ENCODE peak calls at places on chromosome 4, in eight cellular contexts. One of them, this sample, is unnamed.

GRCh38 chr4:42398448-42399355 is 1.4 kb downstream of the SHISA3 start:
- DNase-seq in RWPE2: no peak
- DNase-seq in esophagus squamous epithelium: no peak
- DNase-seq in astrocyte of the spinal cord: peak
- DNase-seq in activated CD8-positive, alpha-beta memory T cell treated with anti-CD3 and anti-CD28 coated beads, Interleukin-2, amount 50 U/mL, for 4 hours: no peak
- DNase-seq in EL: no peak
- DNase-seq in lower leg skin: no peak
- DNase-seq in neural crest cell: peak
- DNase-seq in this sample: no peak

GRCh38 chr4:52574036-52574435 is 85.1 kb downstream of the USP46 start:
- DNase-seq in RWPE2: no peak
- DNase-seq in esophagus squamous epithelium: no peak
- DNase-seq in astrocyte of the spinal cord: no peak
- DNase-seq in activated CD8-positive, alpha-beta memory T cell treated with anti-CD3 and anti-CD28 coated beads, Interleukin-2, amount 50 U/mL, for 4 hours: no peak
- DNase-seq in EL: peak
- DNase-seq in lower leg skin: no peak
- DNase-seq in neural crest cell: no peak
- DNase-seq in this sample: peak

GRCh38 chr4:127124919-127125318 is 507.8 kb upstream of the INTU start:
- DNase-seq in RWPE2: no peak
- DNase-seq in esophagus squamous epithelium: no peak
- DNase-seq in astrocyte of the spinal cord: peak
- DNase-seq in activated CD8-positive, alpha-beta memory T cell treated with anti-CD3 and anti-CD28 coated beads, Interleukin-2, amount 50 U/mL, for 4 hours: no peak
- DNase-seq in EL: no peak
- DNase-seq in lower leg skin: no peak
- DNase-seq in neural crest cell: no peak
- DNase-seq in this sample: peak

GRCh38 chr4:138275946-138276621 is 33.9 kb upstream of the SLC7A11 start:
- DNase-seq in RWPE2: no peak
- DNase-seq in esophagus squamous epithelium: no peak
- DNase-seq in astrocyte of the spinal cord: peak
- DNase-seq in activated CD8-positive, alpha-beta memory T cell treated with anti-CD3 and anti-CD28 coated beads, Interleukin-2, amount 50 U/mL, for 4 hours: no peak
- DNase-seq in EL: peak
- DNase-seq in lower leg skin: no peak
- DNase-seq in neural crest cell: no peak
- DNase-seq in this sample: peak

GRCh38 chr4:137851435-137851834 is 319.1 kb upstream of the PCDH18 start:
- DNase-seq in RWPE2: no peak
- DNase-seq in esophagus squamous epithelium: no peak
- DNase-seq in astrocyte of the spinal cord: no peak
- DNase-seq in activated CD8-positive, alpha-beta memory T cell treated with anti-CD3 and anti-CD28 coated beads, Interleukin-2, amount 50 U/mL, for 4 hours: no peak
- DNase-seq in EL: no peak
- DNase-seq in lower leg skin: no peak
- DNase-seq in neural crest cell: no peak
- DNase-seq in this sample: no peak

GRCh38 chr4:148415500-148415899 is 26.7 kb downstream of the NR3C2 start:
- DNase-seq in RWPE2: no peak
- DNase-seq in esophagus squamous epithelium: no peak
- DNase-seq in astrocyte of the spinal cord: peak
- DNase-seq in activated CD8-positive, alpha-beta memory T cell treated with anti-CD3 and anti-CD28 coated beads, Interleukin-2, amount 50 U/mL, for 4 hours: no peak
- DNase-seq in EL: no peak
- DNase-seq in lower leg skin: no peak
- DNase-seq in neural crest cell: no peak
- DNase-seq in this sample: no peak

GRCh38 chr4:94635172-94635571 is 122.6 kb upstream of the BMPR1B start:
- DNase-seq in RWPE2: no peak
- DNase-seq in esophagus squamous epithelium: no peak
- DNase-seq in astrocyte of the spinal cord: no peak
- DNase-seq in activated CD8-positive, alpha-beta memory T cell treated with anti-CD3 and anti-CD28 coated beads, Interleukin-2, amount 50 U/mL, for 4 hours: no peak
- DNase-seq in EL: peak
- DNase-seq in lower leg skin: no peak
- DNase-seq in neural crest cell: no peak
- DNase-seq in this sample: peak

GRCh38 chr4:187606581-187606980 is 389.0 kb upstream of the ZFP42 start:
- DNase-seq in RWPE2: no peak
- DNase-seq in esophagus squamous epithelium: no peak
- DNase-seq in astrocyte of the spinal cord: peak
- DNase-seq in activated CD8-positive, alpha-beta memory T cell treated with anti-CD3 and anti-CD28 coated beads, Interleukin-2, amount 50 U/mL, for 4 hours: no peak
- DNase-seq in EL: peak
- DNase-seq in lower leg skin: no peak
- DNase-seq in neural crest cell: peak
- DNase-seq in this sample: peak

GRCh38 chr4:177596035-177596434 is 153.8 kb upstream of the AGA start:
- DNase-seq in RWPE2: peak
- DNase-seq in esophagus squamous epithelium: no peak
- DNase-seq in astrocyte of the spinal cord: peak
- DNase-seq in activated CD8-positive, alpha-beta memory T cell treated with anti-CD3 and anti-CD28 coated beads, Interleukin-2, amount 50 U/mL, for 4 hours: no peak
- DNase-seq in EL: peak
- DNase-seq in lower leg skin: peak
- DNase-seq in neural crest cell: no peak
- DNase-seq in this sample: peak

GRCh38 chr4:84971319-84971932 is 4.9 kb upstream of the WDFY3 start:
- DNase-seq in RWPE2: no peak
- DNase-seq in esophagus squamous epithelium: no peak
- DNase-seq in astrocyte of the spinal cord: peak
- DNase-seq in activated CD8-positive, alpha-beta memory T cell treated with anti-CD3 and anti-CD28 coated beads, Interleukin-2, amount 50 U/mL, for 4 hours: no peak
- DNase-seq in EL: peak
- DNase-seq in lower leg skin: no peak
- DNase-seq in neural crest cell: no peak
- DNase-seq in this sample: peak

GRCh38 chr4:1192091-1192492 is 19.7 kb upstream of the SPON2 start:
- DNase-seq in RWPE2: peak
- DNase-seq in esophagus squamous epithelium: no peak
- DNase-seq in astrocyte of the spinal cord: peak
- DNase-seq in activated CD8-positive, alpha-beta memory T cell treated with anti-CD3 and anti-CD28 coated beads, Interleukin-2, amount 50 U/mL, for 4 hours: no peak
- DNase-seq in EL: peak
- DNase-seq in lower leg skin: peak
- DNase-seq in neural crest cell: no peak
- DNase-seq in this sample: peak

GRCh38 chr4:88697113-88697512 is 516 bp downstream of the NAP1L5 start:
- DNase-seq in RWPE2: no peak
- DNase-seq in esophagus squamous epithelium: no peak
- DNase-seq in astrocyte of the spinal cord: peak
- DNase-seq in activated CD8-positive, alpha-beta memory T cell treated with anti-CD3 and anti-CD28 coated beads, Interleukin-2, amount 50 U/mL, for 4 hours: peak
- DNase-seq in EL: peak
- DNase-seq in lower leg skin: no peak
- DNase-seq in neural crest cell: no peak
- DNase-seq in this sample: peak

GRCh38 chr4:15852524-15852923 is 74.4 kb downstream of the CD38 start:
- DNase-seq in RWPE2: no peak
- DNase-seq in esophagus squamous epithelium: no peak
- DNase-seq in astrocyte of the spinal cord: no peak
- DNase-seq in activated CD8-positive, alpha-beta memory T cell treated with anti-CD3 and anti-CD28 coated beads, Interleukin-2, amount 50 U/mL, for 4 hours: no peak
- DNase-seq in EL: no peak
- DNase-seq in lower leg skin: no peak
- DNase-seq in neural crest cell: no peak
- DNase-seq in this sample: no peak

GRCh38 chr4:157143365-157143764 is 67.4 kb downstream of the GLRB start:
- DNase-seq in RWPE2: no peak
- DNase-seq in esophagus squamous epithelium: no peak
- DNase-seq in astrocyte of the spinal cord: no peak
- DNase-seq in activated CD8-positive, alpha-beta memory T cell treated with anti-CD3 and anti-CD28 coated beads, Interleukin-2, amount 50 U/mL, for 4 hours: no peak
- DNase-seq in EL: no peak
- DNase-seq in lower leg skin: no peak
- DNase-seq in neural crest cell: no peak
- DNase-seq in this sample: peak

GRCh38 chr4:109631709-109632108 is 71.5 kb downstream of the CASP6 start:
- DNase-seq in RWPE2: no peak
- DNase-seq in esophagus squamous epithelium: no peak
- DNase-seq in astrocyte of the spinal cord: no peak
- DNase-seq in activated CD8-positive, alpha-beta memory T cell treated with anti-CD3 and anti-CD28 coated beads, Interleukin-2, amount 50 U/mL, for 4 hours: no peak
- DNase-seq in EL: no peak
- DNase-seq in lower leg skin: no peak
- DNase-seq in neural crest cell: no peak
- DNase-seq in this sample: no peak

GRCh38 chr4:4687935-4688727 is 146.3 kb upstream of the STX18 start:
- DNase-seq in RWPE2: no peak
- DNase-seq in esophagus squamous epithelium: no peak
- DNase-seq in astrocyte of the spinal cord: no peak
- DNase-seq in activated CD8-positive, alpha-beta memory T cell treated with anti-CD3 and anti-CD28 coated beads, Interleukin-2, amount 50 U/mL, for 4 hours: no peak
- DNase-seq in EL: no peak
- DNase-seq in lower leg skin: no peak
- DNase-seq in neural crest cell: no peak
- DNase-seq in this sample: no peak

GRCh38 chr4:176400816-176401461 is 81.2 kb downstream of the SPCS3 start:
- DNase-seq in RWPE2: no peak
- DNase-seq in esophagus squamous epithelium: no peak
- DNase-seq in astrocyte of the spinal cord: peak
- DNase-seq in activated CD8-positive, alpha-beta memory T cell treated with anti-CD3 and anti-CD28 coated beads, Interleukin-2, amount 50 U/mL, for 4 hours: no peak
- DNase-seq in EL: peak
- DNase-seq in lower leg skin: no peak
- DNase-seq in neural crest cell: no peak
- DNase-seq in this sample: peak

GRCh38 chr4:155578219-155578618 is 88.4 kb upstream of the GUCY1A1 start:
- DNase-seq in RWPE2: no peak
- DNase-seq in esophagus squamous epithelium: no peak
- DNase-seq in astrocyte of the spinal cord: no peak
- DNase-seq in activated CD8-positive, alpha-beta memory T cell treated with anti-CD3 and anti-CD28 coated beads, Interleukin-2, amount 50 U/mL, for 4 hours: no peak
- DNase-seq in EL: no peak
- DNase-seq in lower leg skin: no peak
- DNase-seq in neural crest cell: no peak
- DNase-seq in this sample: no peak

GRCh38 chr4:158169931-158170690 is 2.7 kb downstream of the GASK1B start:
- DNase-seq in RWPE2: no peak
- DNase-seq in esophagus squamous epithelium: no peak
- DNase-seq in astrocyte of the spinal cord: peak
- DNase-seq in activated CD8-positive, alpha-beta memory T cell treated with anti-CD3 and anti-CD28 coated beads, Interleukin-2, amount 50 U/mL, for 4 hours: no peak
- DNase-seq in EL: no peak
- DNase-seq in lower leg skin: no peak
- DNase-seq in neural crest cell: no peak
- DNase-seq in this sample: peak

GRCh38 chr4:24210332-24210902 is 320.6 kb upstream of the PPARGC1A start:
- DNase-seq in RWPE2: peak
- DNase-seq in esophagus squamous epithelium: no peak
- DNase-seq in astrocyte of the spinal cord: peak
- DNase-seq in activated CD8-positive, alpha-beta memory T cell treated with anti-CD3 and anti-CD28 coated beads, Interleukin-2, amount 50 U/mL, for 4 hours: no peak
- DNase-seq in EL: peak
- DNase-seq in lower leg skin: peak
- DNase-seq in neural crest cell: no peak
- DNase-seq in this sample: peak

GRCh38 chr4:80005863-80006262 is 67.2 kb downstream of the ANTXR2 start:
- DNase-seq in RWPE2: no peak
- DNase-seq in esophagus squamous epithelium: no peak
- DNase-seq in astrocyte of the spinal cord: no peak
- DNase-seq in activated CD8-positive, alpha-beta memory T cell treated with anti-CD3 and anti-CD28 coated beads, Interleukin-2, amount 50 U/mL, for 4 hours: no peak
- DNase-seq in EL: peak
- DNase-seq in lower leg skin: no peak
- DNase-seq in neural crest cell: no peak
- DNase-seq in this sample: no peak

GRCh38 chr4:121380448-121381147 is at the start of gene QRFPR:
- DNase-seq in RWPE2: no peak
- DNase-seq in esophagus squamous epithelium: no peak
- DNase-seq in astrocyte of the spinal cord: peak
- DNase-seq in activated CD8-positive, alpha-beta memory T cell treated with anti-CD3 and anti-CD28 coated beads, Interleukin-2, amount 50 U/mL, for 4 hours: no peak
- DNase-seq in EL: peak
- DNase-seq in lower leg skin: no peak
- DNase-seq in neural crest cell: peak
- DNase-seq in this sample: no peak

GRCh38 chr4:3673716-3674478 is 92.3 kb upstream of the ADRA2C start:
- DNase-seq in RWPE2: no peak
- DNase-seq in esophagus squamous epithelium: no peak
- DNase-seq in astrocyte of the spinal cord: no peak
- DNase-seq in activated CD8-positive, alpha-beta memory T cell treated with anti-CD3 and anti-CD28 coated beads, Interleukin-2, amount 50 U/mL, for 4 hours: no peak
- DNase-seq in EL: no peak
- DNase-seq in lower leg skin: no peak
- DNase-seq in neural crest cell: no peak
- DNase-seq in this sample: no peak

GRCh38 chr4:27916432-27917184 is 1056.0 kb downstream of the STIM2 start:
- DNase-seq in RWPE2: no peak
- DNase-seq in esophagus squamous epithelium: no peak
- DNase-seq in astrocyte of the spinal cord: no peak
- DNase-seq in activated CD8-positive, alpha-beta memory T cell treated with anti-CD3 and anti-CD28 coated beads, Interleukin-2, amount 50 U/mL, for 4 hours: no peak
- DNase-seq in EL: no peak
- DNase-seq in lower leg skin: no peak
- DNase-seq in neural crest cell: peak
- DNase-seq in this sample: no peak

GRCh38 chr4:140943486-140943885 is 187.3 kb upstream of the TBC1D9 start:
- DNase-seq in RWPE2: no peak
- DNase-seq in esophagus squamous epithelium: no peak
- DNase-seq in astrocyte of the spinal cord: peak
- DNase-seq in activated CD8-positive, alpha-beta memory T cell treated with anti-CD3 and anti-CD28 coated beads, Interleukin-2, amount 50 U/mL, for 4 hours: no peak
- DNase-seq in EL: peak
- DNase-seq in lower leg skin: no peak
- DNase-seq in neural crest cell: no peak
- DNase-seq in this sample: peak

GRCh38 chr4:124018383-124019317 is 622.1 kb downstream of the SPRY1 start:
- DNase-seq in RWPE2: no peak
- DNase-seq in esophagus squamous epithelium: no peak
- DNase-seq in astrocyte of the spinal cord: peak
- DNase-seq in activated CD8-positive, alpha-beta memory T cell treated with anti-CD3 and anti-CD28 coated beads, Interleukin-2, amount 50 U/mL, for 4 hours: no peak
- DNase-seq in EL: peak
- DNase-seq in lower leg skin: peak
- DNase-seq in neural crest cell: no peak
- DNase-seq in this sample: peak

GRCh38 chr4:185919107-185919506 is 107.1 kb upstream of the SORBS2 start:
- DNase-seq in RWPE2: no peak
- DNase-seq in esophagus squamous epithelium: no peak
- DNase-seq in astrocyte of the spinal cord: no peak
- DNase-seq in activated CD8-positive, alpha-beta memory T cell treated with anti-CD3 and anti-CD28 coated beads, Interleukin-2, amount 50 U/mL, for 4 hours: no peak
- DNase-seq in EL: no peak
- DNase-seq in lower leg skin: no peak
- DNase-seq in neural crest cell: no peak
- DNase-seq in this sample: no peak

GRCh38 chr4:48985602-48985975 is 486 bp upstream of the CWH43 start:
- DNase-seq in RWPE2: no peak
- DNase-seq in esophagus squamous epithelium: no peak
- DNase-seq in astrocyte of the spinal cord: no peak
- DNase-seq in activated CD8-positive, alpha-beta memory T cell treated with anti-CD3 and anti-CD28 coated beads, Interleukin-2, amount 50 U/mL, for 4 hours: no peak
- DNase-seq in EL: no peak
- DNase-seq in lower leg skin: no peak
- DNase-seq in neural crest cell: no peak
- DNase-seq in this sample: no peak

GRCh38 chr4:628821-629635 is 3.7 kb downstream of the PDE6B start:
- DNase-seq in RWPE2: peak
- DNase-seq in esophagus squamous epithelium: no peak
- DNase-seq in astrocyte of the spinal cord: no peak
- DNase-seq in activated CD8-positive, alpha-beta memory T cell treated with anti-CD3 and anti-CD28 coated beads, Interleukin-2, amount 50 U/mL, for 4 hours: no peak
- DNase-seq in EL: no peak
- DNase-seq in lower leg skin: no peak
- DNase-seq in neural crest cell: no peak
- DNase-seq in this sample: no peak

GRCh38 chr4:96025031-96025430 is 185.1 kb downstream of the PDHA2 start:
- DNase-seq in RWPE2: no peak
- DNase-seq in esophagus squamous epithelium: no peak
- DNase-seq in astrocyte of the spinal cord: no peak
- DNase-seq in activated CD8-positive, alpha-beta memory T cell treated with anti-CD3 and anti-CD28 coated beads, Interleukin-2, amount 50 U/mL, for 4 hours: no peak
- DNase-seq in EL: no peak
- DNase-seq in lower leg skin: no peak
- DNase-seq in neural crest cell: no peak
- DNase-seq in this sample: no peak

GRCh38 chr4:168722391-168722790 is 225.5 kb downstream of the PALLD start:
- DNase-seq in RWPE2: no peak
- DNase-seq in esophagus squamous epithelium: no peak
- DNase-seq in astrocyte of the spinal cord: peak
- DNase-seq in activated CD8-positive, alpha-beta memory T cell treated with anti-CD3 and anti-CD28 coated beads, Interleukin-2, amount 50 U/mL, for 4 hours: no peak
- DNase-seq in EL: no peak
- DNase-seq in lower leg skin: no peak
- DNase-seq in neural crest cell: no peak
- DNase-seq in this sample: peak

GRCh38 chr4:41505161-41505653 is 32.8 kb upstream of the LIMCH1 start:
- DNase-seq in RWPE2: no peak
- DNase-seq in esophagus squamous epithelium: no peak
- DNase-seq in astrocyte of the spinal cord: peak
- DNase-seq in activated CD8-positive, alpha-beta memory T cell treated with anti-CD3 and anti-CD28 coated beads, Interleukin-2, amount 50 U/mL, for 4 hours: no peak
- DNase-seq in EL: peak
- DNase-seq in lower leg skin: no peak
- DNase-seq in neural crest cell: no peak
- DNase-seq in this sample: peak

GRCh38 chr4:16767861-16768260 is 130.6 kb downstream of the LDB2 start:
- DNase-seq in RWPE2: no peak
- DNase-seq in esophagus squamous epithelium: no peak
- DNase-seq in astrocyte of the spinal cord: no peak
- DNase-seq in activated CD8-positive, alpha-beta memory T cell treated with anti-CD3 and anti-CD28 coated beads, Interleukin-2, amount 50 U/mL, for 4 hours: no peak
- DNase-seq in EL: no peak
- DNase-seq in lower leg skin: no peak
- DNase-seq in neural crest cell: no peak
- DNase-seq in this sample: no peak

GRCh38 chr4:600850-601515 is 24.4 kb upstream of the PDE6B start:
- DNase-seq in RWPE2: no peak
- DNase-seq in esophagus squamous epithelium: no peak
- DNase-seq in astrocyte of the spinal cord: no peak
- DNase-seq in activated CD8-positive, alpha-beta memory T cell treated with anti-CD3 and anti-CD28 coated beads, Interleukin-2, amount 50 U/mL, for 4 hours: no peak
- DNase-seq in EL: no peak
- DNase-seq in lower leg skin: peak
- DNase-seq in neural crest cell: no peak
- DNase-seq in this sample: no peak